ENCODE peak calls at places on chromosomes 1 and 21, in ten cellular contexts. One of them, this sample, is unnamed.

GRCh38 chr1:6727535-6727934 is 25.9 kb upstream of the DNAJC11 start:
- DNase-seq in IMR-90: peak; percentile 54
- DNase-seq in heart left ventricle: peak; percentile 58
- DNase-seq in adrenal gland: peak; percentile 51
- DNase-seq in sigmoid colon: no peak
- DNase-seq in suprapubic skin: no peak
- DNase-seq in uterus: no peak
- DNase-seq in A549: peak; percentile 36
- DNase-seq in H1: peak; percentile 44
- DNase-seq in breast epithelium: no peak
- DNase-seq in this sample: peak; percentile 30

GRCh38 chr21:14453339-14453738 is 70.4 kb upstream of the HSPA13 start:
- DNase-seq in adrenal gland: no peak
- DNase-seq in sigmoid colon: no peak
- DNase-seq in heart left ventricle: no peak
- DNase-seq in H1: no peak
- DNase-seq in uterus: no peak
- DNase-seq in breast epithelium: no peak
- DNase-seq in IMR-90: no peak
- DNase-seq in A549: no peak
- DNase-seq in suprapubic skin: no peak
- DNase-seq in this sample: no peak

GRCh38 chr1:167593860-167594259 is 36.2 kb upstream of the RCSD1 start:
- DNase-seq in breast epithelium: no peak
- DNase-seq in suprapubic skin: no peak
- DNase-seq in uterus: no peak
- DNase-seq in IMR-90: no peak
- DNase-seq in sigmoid colon: no peak
- DNase-seq in heart left ventricle: no peak
- DNase-seq in A549: no peak
- DNase-seq in adrenal gland: no peak
- DNase-seq in H1: no peak
- DNase-seq in this sample: no peak

GRCh38 chr1:72357411-72357810 is 75.1 kb upstream of the NEGR1 start:
- DNase-seq in suprapubic skin: no peak
- DNase-seq in H1: no peak
- DNase-seq in adrenal gland: no peak
- DNase-seq in uterus: no peak
- DNase-seq in heart left ventricle: no peak
- DNase-seq in A549: no peak
- DNase-seq in sigmoid colon: no peak
- DNase-seq in IMR-90: peak; percentile 53
- DNase-seq in breast epithelium: no peak
- DNase-seq in this sample: no peak

GRCh38 chr1:27539901-27540861 is 50.2 kb upstream of the WASF2 start:
- DNase-seq in H1: no peak
- DNase-seq in A549: peak; percentile 90
- DNase-seq in uterus: peak; percentile 71
- DNase-seq in sigmoid colon: peak; percentile 76
- DNase-seq in heart left ventricle: peak; percentile 26
- DNase-seq in IMR-90: peak; percentile 75
- DNase-seq in adrenal gland: peak; percentile 90
- DNase-seq in breast epithelium: no peak
- DNase-seq in suprapubic skin: no peak
- DNase-seq in this sample: no peak

GRCh38 chr1:209556159-209556690 is 27.3 kb upstream of the CAMK1G start:
- DNase-seq in H1: peak; percentile 36
- DNase-seq in adrenal gland: no peak
- DNase-seq in sigmoid colon: no peak
- DNase-seq in heart left ventricle: no peak
- DNase-seq in IMR-90: no peak
- DNase-seq in uterus: no peak
- DNase-seq in breast epithelium: no peak
- DNase-seq in A549: no peak
- DNase-seq in suprapubic skin: no peak
- DNase-seq in this sample: no peak

GRCh38 chr1:110878993-110879392 is 6.0 kb downstream of the CD53 start:
- DNase-seq in uterus: no peak
- DNase-seq in suprapubic skin: no peak
- DNase-seq in A549: no peak
- DNase-seq in breast epithelium: no peak
- DNase-seq in adrenal gland: no peak
- DNase-seq in H1: no peak
- DNase-seq in IMR-90: no peak
- DNase-seq in heart left ventricle: no peak
- DNase-seq in sigmoid colon: no peak
- DNase-seq in this sample: no peak

GRCh38 chr1:56189946-56190920 is 389.1 kb downstream of the PLPP3 start:
- DNase-seq in adrenal gland: no peak
- DNase-seq in IMR-90: no peak
- DNase-seq in sigmoid colon: no peak
- DNase-seq in suprapubic skin: no peak
- DNase-seq in H1: no peak
- DNase-seq in heart left ventricle: no peak
- DNase-seq in uterus: no peak
- DNase-seq in A549: no peak
- DNase-seq in breast epithelium: no peak
- DNase-seq in this sample: no peak

GRCh38 chr1:25523512-25523911 is 19.9 kb upstream of the LDLRAP1 start:
- DNase-seq in breast epithelium: no peak
- DNase-seq in H1: peak; percentile 62
- DNase-seq in heart left ventricle: no peak
- DNase-seq in suprapubic skin: no peak
- DNase-seq in uterus: no peak
- DNase-seq in adrenal gland: no peak
- DNase-seq in A549: no peak
- DNase-seq in sigmoid colon: no peak
- DNase-seq in IMR-90: peak; percentile 46
- DNase-seq in this sample: no peak

GRCh38 chr21:28144089-28144488 is 848.6 kb downstream of the LTN1 start:
- DNase-seq in H1: no peak
- DNase-seq in adrenal gland: no peak
- DNase-seq in IMR-90: no peak
- DNase-seq in A549: no peak
- DNase-seq in heart left ventricle: no peak
- DNase-seq in suprapubic skin: no peak
- DNase-seq in sigmoid colon: no peak
- DNase-seq in breast epithelium: no peak
- DNase-seq in uterus: no peak
- DNase-seq in this sample: no peak

GRCh38 chr1:240309804-240310203 is 218.1 kb downstream of the FMN2 start:
- DNase-seq in H1: no peak
- DNase-seq in breast epithelium: no peak
- DNase-seq in heart left ventricle: no peak
- DNase-seq in adrenal gland: no peak
- DNase-seq in A549: no peak
- DNase-seq in sigmoid colon: no peak
- DNase-seq in IMR-90: no peak
- DNase-seq in uterus: no peak
- DNase-seq in suprapubic skin: no peak
- DNase-seq in this sample: no peak

GRCh38 chr1:219555031-219555667 is 57.8 kb downstream of the ZC3H11B start:
- DNase-seq in breast epithelium: no peak
- DNase-seq in uterus: no peak
- DNase-seq in H1: peak; percentile 44
- DNase-seq in suprapubic skin: no peak
- DNase-seq in A549: peak; percentile 44
- DNase-seq in IMR-90: peak; percentile 64
- DNase-seq in sigmoid colon: no peak
- DNase-seq in heart left ventricle: no peak
- DNase-seq in adrenal gland: no peak
- DNase-seq in this sample: no peak

GRCh38 chr1:201283836-201284553 is 689 bp downstream of the PKP1 start:
- DNase-seq in suprapubic skin: peak; percentile 63
- DNase-seq in heart left ventricle: no peak
- DNase-seq in breast epithelium: no peak
- DNase-seq in uterus: no peak
- DNase-seq in A549: no peak
- DNase-seq in IMR-90: no peak
- DNase-seq in sigmoid colon: peak; percentile 54
- DNase-seq in H1: no peak
- DNase-seq in adrenal gland: no peak
- DNase-seq in this sample: no peak

DNA sequence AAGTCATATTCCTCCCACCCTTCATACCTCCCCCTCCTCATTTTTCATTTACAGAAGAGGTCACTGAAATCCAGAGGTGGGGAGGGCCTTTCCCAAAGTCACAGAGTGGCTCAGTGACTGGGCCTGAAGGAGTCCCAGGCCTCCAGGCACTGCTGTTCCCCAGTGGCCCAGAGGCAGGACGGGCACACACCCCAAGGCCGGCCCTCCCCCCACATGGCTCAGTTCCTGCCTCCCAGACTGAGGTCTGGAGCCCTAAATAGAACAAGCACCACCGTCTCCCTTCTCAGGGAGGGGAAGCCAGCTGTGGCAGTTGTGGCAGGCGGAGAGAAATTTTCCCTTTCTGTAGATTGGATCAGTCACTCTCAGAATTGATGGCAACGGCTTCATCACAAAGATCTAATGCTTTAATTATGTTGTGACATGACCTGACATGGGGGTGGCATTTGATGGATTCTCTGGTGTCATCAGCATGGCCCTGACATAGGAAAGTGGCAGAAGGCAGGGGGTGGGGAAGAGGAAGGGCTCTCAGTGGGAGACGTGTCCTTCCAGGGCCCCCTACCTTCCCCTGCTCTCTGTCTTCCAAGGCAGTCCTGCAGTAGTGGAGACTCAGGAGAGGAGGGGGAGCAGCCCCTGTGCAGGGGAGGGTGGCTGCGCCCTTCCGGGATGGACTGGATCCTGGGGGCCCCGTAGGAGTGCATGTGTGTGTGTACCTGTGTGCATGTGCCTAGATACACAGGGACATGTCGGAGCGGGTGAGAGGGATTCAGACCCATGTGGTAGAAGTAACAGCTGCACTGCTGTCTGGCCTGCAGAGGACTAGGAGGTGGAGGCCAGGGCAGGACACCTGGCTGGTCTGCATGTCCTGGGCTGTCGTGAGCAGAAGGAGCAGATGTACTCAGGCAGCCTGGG is 41.2 kb upstream of the FOXO6 start:
- DNase-seq in IMR-90: no peak
- DNase-seq in breast epithelium: no peak
- DNase-seq in H1: no peak
- DNase-seq in adrenal gland: peak; percentile 75
- DNase-seq in heart left ventricle: peak; percentile 77
- DNase-seq in A549: no peak
- DNase-seq in uterus: no peak
- DNase-seq in sigmoid colon: no peak
- DNase-seq in suprapubic skin: no peak
- DNase-seq in this sample: peak; percentile 14
- H3K4me3 ChIP-seq in IMR-90: no peak overlapping the region
- H3K4me3 ChIP-seq in breast epithelium: no peak overlapping the region
- H3K4me3 ChIP-seq in H1: no peak overlapping the region
- H3K4me3 ChIP-seq in adrenal gland: no peak overlapping the region
- H3K4me3 ChIP-seq in heart left ventricle: no peak overlapping the region
- H3K4me3 ChIP-seq in A549: no peak overlapping the region
- H3K4me3 ChIP-seq in uterus: no peak overlapping the region
- H3K4me3 ChIP-seq in sigmoid colon: no peak overlapping the region
- H3K4me3 ChIP-seq in suprapubic skin: no peak overlapping the region
- H3K4me3 ChIP-seq in this sample: no peak overlapping the region

DNA sequence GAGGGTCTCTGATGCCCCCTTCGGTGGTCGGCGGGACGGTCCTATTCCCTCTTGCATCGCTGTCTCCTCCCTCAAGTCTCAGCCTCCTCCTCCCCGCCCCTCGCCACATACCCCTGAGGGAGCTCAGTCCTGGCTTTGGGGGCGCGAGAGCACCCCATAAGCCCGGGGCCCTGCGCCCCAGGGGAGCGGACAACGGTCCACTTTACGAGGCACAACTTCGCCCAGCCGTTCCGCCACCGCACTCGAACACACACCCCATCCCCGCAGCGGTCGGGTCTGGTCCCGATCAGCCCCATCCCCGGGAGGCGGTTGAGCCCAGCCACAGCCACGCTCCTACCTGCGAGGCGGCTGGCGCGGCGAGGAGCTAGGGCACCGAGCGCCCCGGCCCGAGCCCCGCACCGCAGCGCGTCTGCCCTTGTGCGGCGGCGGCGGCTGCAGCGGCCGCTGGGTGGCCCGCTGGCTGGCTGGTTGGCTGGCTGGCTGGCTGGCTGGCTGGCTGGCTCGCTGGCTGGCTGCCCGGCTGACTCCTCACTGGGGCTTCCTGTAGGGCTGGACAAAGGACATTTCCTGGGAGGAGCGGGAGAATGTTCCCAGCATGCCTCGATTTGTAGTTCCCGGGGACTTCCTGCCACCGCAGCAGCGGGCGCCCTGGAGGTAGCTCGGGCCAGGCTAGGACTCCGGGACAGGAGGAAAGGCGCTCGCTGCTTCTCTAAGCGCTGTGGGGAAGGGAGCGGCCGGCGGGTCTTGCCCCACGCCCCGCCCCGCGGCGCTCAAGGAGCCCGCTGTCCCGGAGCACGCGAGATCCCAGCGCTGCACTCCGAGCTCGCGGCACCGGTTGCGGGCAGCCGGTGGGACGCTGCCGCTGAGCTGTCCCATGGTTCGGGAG is at the start of gene ZNF697:
- DNase-seq in suprapubic skin: peak; percentile 98
- DNase-seq in heart left ventricle: peak; percentile 98
- DNase-seq in IMR-90: peak; percentile 98
- DNase-seq in sigmoid colon: peak; percentile 99
- DNase-seq in uterus: peak; percentile 97
- DNase-seq in A549: peak; percentile 85
- DNase-seq in breast epithelium: peak; percentile 97
- DNase-seq in adrenal gland: peak; percentile 99
- DNase-seq in H1: peak; percentile 77
- DNase-seq in this sample: peak; percentile 96
- TF ChIP-seq POLR2A in suprapubic skin: peak; percentile 41
- TF ChIP-seq POLR2A in heart left ventricle: no peak
- TF ChIP-seq POLR2A in IMR-90: peak; percentile 88
- TF ChIP-seq POLR2A in sigmoid colon: peak; percentile 74
- TF ChIP-seq POLR2A in uterus: peak; percentile 80
- TF ChIP-seq POLR2A in A549: peak; percentile 80
- TF ChIP-seq POLR2A in breast epithelium: no peak
- TF ChIP-seq POLR2A in adrenal gland: peak; percentile 72
- TF ChIP-seq POLR2A in H1: peak; percentile 64
- TF ChIP-seq POLR2A in this sample: peak; percentile 72

GRCh38 chr1:10251325-10252103 is 41.1 kb downstream of the KIF1B start:
- DNase-seq in breast epithelium: no peak
- DNase-seq in sigmoid colon: no peak
- DNase-seq in uterus: no peak
- DNase-seq in adrenal gland: no peak
- DNase-seq in H1: no peak
- DNase-seq in A549: no peak
- DNase-seq in suprapubic skin: no peak
- DNase-seq in heart left ventricle: no peak
- DNase-seq in IMR-90: peak; percentile 65
- DNase-seq in this sample: no peak
- H3K4me1 ChIP-seq in breast epithelium: no peaks in the 10 kb centered on the region
- H3K4me1 ChIP-seq in sigmoid colon: peaks cover 34% of the 10 kb centered on the region
- H3K4me1 ChIP-seq in uterus: peaks cover 11% of the 10 kb centered on the region
- H3K4me1 ChIP-seq in adrenal gland: peaks cover 53% of the 10 kb centered on the region
- H3K4me1 ChIP-seq in H1: no peaks in the 10 kb centered on the region
- H3K4me1 ChIP-seq in A549: peaks cover 8% of the 10 kb centered on the region
- H3K4me1 ChIP-seq in suprapubic skin: peaks cover 27% of the 10 kb centered on the region
- H3K4me1 ChIP-seq in heart left ventricle: peaks cover 15% of the 10 kb centered on the region
- H3K4me1 ChIP-seq in IMR-90: peaks cover 5% of the 10 kb centered on the region
- H3K4me1 ChIP-seq in this sample: peaks cover 75% of the 10 kb centered on the region

DNA sequence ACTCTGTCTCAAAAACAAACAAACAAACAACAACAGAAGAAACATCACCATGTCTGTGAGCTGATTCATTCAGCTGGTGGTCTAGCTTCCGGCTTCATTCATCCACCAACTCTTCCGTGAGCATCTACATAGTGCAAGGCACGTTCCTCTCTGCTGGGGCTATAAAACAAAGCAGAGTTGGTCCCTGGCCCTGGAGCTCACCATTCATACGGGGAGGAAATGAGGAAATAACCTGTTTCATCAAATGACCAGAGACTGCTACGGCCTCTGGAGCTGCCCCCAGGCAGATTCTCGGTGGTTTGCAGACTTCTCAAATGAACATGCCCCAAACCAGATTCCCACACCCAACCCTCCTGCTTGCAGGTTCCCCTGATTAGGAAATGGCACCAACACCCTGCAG is 41.0 kb upstream of the ID3 start:
- DNase-seq in uterus: no peak
- DNase-seq in breast epithelium: no peak
- DNase-seq in adrenal gland: no peak
- DNase-seq in sigmoid colon: no peak
- DNase-seq in suprapubic skin: no peak
- DNase-seq in IMR-90: no peak
- DNase-seq in A549: no peak
- DNase-seq in heart left ventricle: no peak
- DNase-seq in H1: no peak
- DNase-seq in this sample: no peak
- H3K4me3 ChIP-seq in uterus: no peak overlapping the region
- H3K4me3 ChIP-seq in breast epithelium: no peak overlapping the region
- H3K4me3 ChIP-seq in adrenal gland: no peak overlapping the region
- H3K4me3 ChIP-seq in sigmoid colon: no peak overlapping the region
- H3K4me3 ChIP-seq in suprapubic skin: no peak overlapping the region
- H3K4me3 ChIP-seq in IMR-90: no peak overlapping the region
- H3K4me3 ChIP-seq in A549: no peak overlapping the region
- H3K4me3 ChIP-seq in heart left ventricle: no peak overlapping the region
- H3K4me3 ChIP-seq in H1: no peak overlapping the region
- H3K4me3 ChIP-seq in this sample: no peak overlapping the region